ENCODE peak calls at places on chromosomes 3 and 15, in eight cellular contexts. One of them, this sample, is unnamed.

GRCh38 chr3:16301490-16301889 is 36.5 kb downstream of the OXNAD1 start:
- DNase-seq in epithelial cell of esophagus: no peak
- DNase-seq in astrocyte: no peak
- DNase-seq in cardiac muscle cell: peak
- DNase-seq in mammary epithelial cell: no peak
- DNase-seq in heart left ventricle: no peak
- DNase-seq in fibroblast of villous mesenchyme: no peak
- DNase-seq in IMR-90: no peak
- DNase-seq in this sample: no peak

GRCh38 chr3:99128740-99129505 is 227.4 kb upstream of the DCBLD2 start:
- DNase-seq in epithelial cell of esophagus: peak
- DNase-seq in IMR-90: peak
- DNase-seq in cardiac muscle cell: no peak
- DNase-seq in astrocyte: peak
- DNase-seq in fibroblast of villous mesenchyme: peak
- DNase-seq in mammary epithelial cell: peak
- DNase-seq in heart left ventricle: no peak
- DNase-seq in this sample: peak

GRCh38 chr3:71064976-71065763 is 518.4 kb downstream of the FOXP1 start:
- DNase-seq in fibroblast of villous mesenchyme: peak
- DNase-seq in heart left ventricle: peak
- DNase-seq in IMR-90: peak
- DNase-seq in astrocyte: no peak
- DNase-seq in mammary epithelial cell: peak
- DNase-seq in cardiac muscle cell: peak
- DNase-seq in epithelial cell of esophagus: no peak
- DNase-seq in this sample: peak

GRCh38 chr3:50617911-50618481 is 1.0 kb downstream of the MAPKAPK3 start:
- DNase-seq in mammary epithelial cell: no peak
- DNase-seq in cardiac muscle cell: no peak
- DNase-seq in IMR-90: no peak
- DNase-seq in heart left ventricle: peak
- DNase-seq in epithelial cell of esophagus: no peak
- DNase-seq in fibroblast of villous mesenchyme: no peak
- DNase-seq in astrocyte: no peak
- DNase-seq in this sample: no peak

GRCh38 chr3:50290116-50290745 is 2.0 kb downstream of the IFRD2 start:
- DNase-seq in IMR-90: no peak
- DNase-seq in epithelial cell of esophagus: no peak
- DNase-seq in astrocyte: no peak
- DNase-seq in heart left ventricle: peak
- DNase-seq in mammary epithelial cell: no peak
- DNase-seq in cardiac muscle cell: no peak
- DNase-seq in fibroblast of villous mesenchyme: no peak
- DNase-seq in this sample: no peak

GRCh38 chr3:158794936-158795518 is 6.8 kb upstream of the MFSD1 start:
- DNase-seq in heart left ventricle: no peak
- DNase-seq in astrocyte: no peak
- DNase-seq in fibroblast of villous mesenchyme: peak
- DNase-seq in cardiac muscle cell: no peak
- DNase-seq in mammary epithelial cell: peak
- DNase-seq in epithelial cell of esophagus: peak
- DNase-seq in IMR-90: peak
- DNase-seq in this sample: peak

GRCh38 chr3:170038434-170039110 is 777 bp downstream of the GPR160 start:
- DNase-seq in astrocyte: no peak
- DNase-seq in mammary epithelial cell: no peak
- DNase-seq in IMR-90: no peak
- DNase-seq in epithelial cell of esophagus: peak
- DNase-seq in cardiac muscle cell: peak
- DNase-seq in fibroblast of villous mesenchyme: no peak
- DNase-seq in heart left ventricle: no peak
- DNase-seq in this sample: no peak

GRCh38 chr3:131796558-131796957 is 238.3 kb downstream of the CPNE4 start:
- DNase-seq in mammary epithelial cell: no peak
- DNase-seq in fibroblast of villous mesenchyme: no peak
- DNase-seq in epithelial cell of esophagus: no peak
- DNase-seq in IMR-90: no peak
- DNase-seq in cardiac muscle cell: no peak
- DNase-seq in heart left ventricle: no peak
- DNase-seq in astrocyte: no peak
- DNase-seq in this sample: no peak

GRCh38 chr3:188936597-188937107 is 235.1 kb upstream of the TPRG1 start:
- DNase-seq in astrocyte: no peak
- DNase-seq in IMR-90: peak
- DNase-seq in mammary epithelial cell: no peak
- DNase-seq in fibroblast of villous mesenchyme: no peak
- DNase-seq in heart left ventricle: no peak
- DNase-seq in epithelial cell of esophagus: peak
- DNase-seq in cardiac muscle cell: no peak
- DNase-seq in this sample: no peak

GRCh38 chr3:196207159-196207832 is 3.9 kb downstream of the ZDHHC19 start:
- DNase-seq in IMR-90: no peak
- DNase-seq in fibroblast of villous mesenchyme: no peak
- DNase-seq in mammary epithelial cell: no peak
- DNase-seq in cardiac muscle cell: peak
- DNase-seq in heart left ventricle: no peak
- DNase-seq in astrocyte: no peak
- DNase-seq in epithelial cell of esophagus: no peak
- DNase-seq in this sample: no peak

GRCh38 chr3:25420168-25420567 is 7.9 kb upstream of the RARB start:
- DNase-seq in heart left ventricle: no peak
- DNase-seq in epithelial cell of esophagus: no peak
- DNase-seq in fibroblast of villous mesenchyme: no peak
- DNase-seq in cardiac muscle cell: no peak
- DNase-seq in astrocyte: no peak
- DNase-seq in IMR-90: no peak
- DNase-seq in mammary epithelial cell: no peak
- DNase-seq in this sample: no peak

GRCh38 chr3:194272861-194273266 is 78.3 kb downstream of the CPN2 start:
- DNase-seq in IMR-90: no peak
- DNase-seq in mammary epithelial cell: no peak
- DNase-seq in heart left ventricle: no peak
- DNase-seq in astrocyte: no peak
- DNase-seq in cardiac muscle cell: no peak
- DNase-seq in fibroblast of villous mesenchyme: peak
- DNase-seq in epithelial cell of esophagus: no peak
- DNase-seq in this sample: no peak

DNA sequence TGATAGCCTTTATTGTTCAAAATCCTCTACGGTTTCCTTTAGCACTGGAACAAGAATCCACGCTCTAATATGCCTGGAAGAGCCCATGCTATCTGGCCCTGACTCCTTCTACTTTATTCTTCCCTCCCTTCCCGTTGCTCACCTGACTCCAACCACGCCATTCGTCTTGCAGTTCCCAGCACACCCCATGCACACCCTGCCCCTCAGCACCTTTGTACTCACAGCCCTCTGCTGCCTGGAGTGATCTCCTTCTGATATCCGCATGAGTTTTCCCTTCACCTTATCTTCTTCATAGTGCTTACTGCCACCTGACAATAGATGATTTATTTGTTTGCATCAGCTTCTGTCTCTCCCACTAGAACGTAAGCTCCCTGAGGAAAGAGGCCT is 16.6 kb upstream of the BCL2A1 start:
- DNase-seq in astrocyte: no peak
- DNase-seq in cardiac muscle cell: no peak
- DNase-seq in IMR-90: no peak
- DNase-seq in fibroblast of villous mesenchyme: no peak
- DNase-seq in heart left ventricle: no peak
- DNase-seq in mammary epithelial cell: no peak
- DNase-seq in epithelial cell of esophagus: no peak
- DNase-seq in this sample: no peak
- TF ChIP-seq CTCF in astrocyte: no peak
- TF ChIP-seq CTCF in cardiac muscle cell: no peak
- TF ChIP-seq CTCF in IMR-90: no peak
- TF ChIP-seq CTCF in fibroblast of villous mesenchyme: no peak
- TF ChIP-seq CTCF in heart left ventricle: no peak
- TF ChIP-seq CTCF in mammary epithelial cell: no peak
- TF ChIP-seq CTCF in epithelial cell of esophagus: no peak
- TF ChIP-seq CTCF in this sample: no peak

DNA sequence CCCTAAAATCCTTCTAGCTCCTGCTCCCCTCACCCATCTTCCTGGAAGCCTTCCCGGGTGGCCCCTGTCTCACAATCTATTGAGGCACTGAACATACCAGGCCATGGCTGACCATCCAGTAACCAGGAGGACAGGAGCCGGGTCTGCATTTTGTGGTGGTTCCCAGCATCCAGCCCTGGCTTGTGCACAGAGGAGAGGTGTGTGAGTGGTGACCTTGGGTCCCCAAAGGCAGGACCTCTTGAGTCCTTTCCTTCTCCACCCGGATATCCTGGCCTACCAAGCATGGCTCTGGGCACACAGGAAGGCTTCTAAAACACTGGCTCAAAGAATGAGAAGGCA is 7.8 kb downstream of the CSK start:
- DNase-seq in astrocyte: no peak
- DNase-seq in IMR-90: no peak
- DNase-seq in mammary epithelial cell: no peak
- DNase-seq in epithelial cell of esophagus: no peak
- DNase-seq in cardiac muscle cell: no peak
- DNase-seq in fibroblast of villous mesenchyme: no peak
- DNase-seq in heart left ventricle: no peak
- DNase-seq in this sample: no peak
- H3K4me3 ChIP-seq in astrocyte: no peak
- H3K4me3 ChIP-seq in IMR-90: no peak
- H3K4me3 ChIP-seq in mammary epithelial cell: no peak
- H3K4me3 ChIP-seq in epithelial cell of esophagus: no peak
- H3K4me3 ChIP-seq in cardiac muscle cell: no peak
- H3K4me3 ChIP-seq in fibroblast of villous mesenchyme: no peak
- H3K4me3 ChIP-seq in heart left ventricle: no peak
- H3K4me3 ChIP-seq in this sample: no peak

GRCh38 chr15:78010112-78010511 is 67.4 kb downstream of the TBC1D2B start:
- DNase-seq in cardiac muscle cell: no peak
- DNase-seq in IMR-90: no peak
- DNase-seq in epithelial cell of esophagus: no peak
- DNase-seq in heart left ventricle: no peak
- DNase-seq in mammary epithelial cell: no peak
- DNase-seq in fibroblast of villous mesenchyme: no peak
- DNase-seq in astrocyte: no peak
- DNase-seq in this sample: no peak

GRCh38 chr15:78007965-78008886 is 69.3 kb downstream of the TBC1D2B start:
- DNase-seq in astrocyte: peak
- DNase-seq in IMR-90: peak
- DNase-seq in heart left ventricle: peak
- DNase-seq in fibroblast of villous mesenchyme: peak
- DNase-seq in cardiac muscle cell: no peak
- DNase-seq in mammary epithelial cell: peak
- DNase-seq in epithelial cell of esophagus: peak
- DNase-seq in this sample: peak

GRCh38 chr15:78006567-78007205 is 70.8 kb downstream of the TBC1D2B start:
- DNase-seq in fibroblast of villous mesenchyme: no peak
- DNase-seq in heart left ventricle: no peak
- DNase-seq in epithelial cell of esophagus: no peak
- DNase-seq in IMR-90: no peak
- DNase-seq in mammary epithelial cell: no peak
- DNase-seq in cardiac muscle cell: no peak
- DNase-seq in astrocyte: no peak
- DNase-seq in this sample: no peak

GRCh38 chr15:78004919-78005634 is 72.4 kb downstream of the TBC1D2B start:
- DNase-seq in heart left ventricle: peak
- DNase-seq in fibroblast of villous mesenchyme: peak
- DNase-seq in IMR-90: peak
- DNase-seq in epithelial cell of esophagus: peak
- DNase-seq in mammary epithelial cell: peak
- DNase-seq in astrocyte: peak
- DNase-seq in cardiac muscle cell: no peak
- DNase-seq in this sample: peak

DNA sequence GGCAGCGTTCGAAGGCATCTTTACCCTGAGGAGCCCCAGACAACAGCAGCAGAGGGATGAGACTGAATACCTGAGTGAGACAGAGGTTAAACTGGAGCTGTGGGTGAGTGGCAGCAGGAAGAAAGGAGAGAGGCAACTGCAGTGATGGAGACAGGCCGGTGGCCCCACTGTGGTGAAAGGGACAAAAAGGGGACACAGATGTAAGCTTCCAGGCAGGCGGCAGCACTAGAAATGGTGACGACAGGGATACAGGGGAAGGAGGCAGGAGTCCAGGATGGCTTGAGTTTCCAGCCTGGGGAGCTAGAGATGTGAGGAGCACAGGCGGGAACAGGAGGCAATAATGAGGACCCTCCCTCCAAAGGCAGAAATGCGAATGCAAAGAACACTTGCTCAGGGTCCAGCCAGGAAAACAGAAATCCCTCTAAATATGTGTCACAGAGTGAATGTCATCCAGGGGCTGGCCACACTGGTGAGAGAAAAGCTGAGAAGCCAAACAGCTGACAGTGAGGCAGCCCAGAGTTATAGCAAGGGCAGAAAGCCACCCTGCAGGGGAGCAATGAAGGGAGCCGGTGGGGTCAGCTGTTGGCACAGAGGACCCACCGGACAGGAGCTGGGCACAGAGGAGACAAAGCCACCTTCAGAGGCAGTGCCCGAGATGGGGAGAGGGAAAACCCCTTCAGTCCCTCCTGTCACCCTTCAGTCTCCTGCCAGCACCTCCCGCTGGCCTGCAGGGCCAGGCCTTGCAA is 70.1 kb downstream of the TBC1D2B start:
- DNase-seq in mammary epithelial cell: no peak
- DNase-seq in cardiac muscle cell: no peak
- DNase-seq in astrocyte: no peak
- DNase-seq in epithelial cell of esophagus: no peak
- DNase-seq in fibroblast of villous mesenchyme: no peak
- DNase-seq in IMR-90: no peak
- DNase-seq in heart left ventricle: no peak
- DNase-seq in this sample: no peak
- TF ChIP-seq CTCF in mammary epithelial cell: no peak
- TF ChIP-seq CTCF in cardiac muscle cell: no peak
- TF ChIP-seq CTCF in astrocyte: no peak
- TF ChIP-seq CTCF in epithelial cell of esophagus: no peak
- TF ChIP-seq CTCF in fibroblast of villous mesenchyme: no peak
- TF ChIP-seq CTCF in IMR-90: no peak
- TF ChIP-seq CTCF in heart left ventricle: no peak
- TF ChIP-seq CTCF in this sample: no peak

DNA sequence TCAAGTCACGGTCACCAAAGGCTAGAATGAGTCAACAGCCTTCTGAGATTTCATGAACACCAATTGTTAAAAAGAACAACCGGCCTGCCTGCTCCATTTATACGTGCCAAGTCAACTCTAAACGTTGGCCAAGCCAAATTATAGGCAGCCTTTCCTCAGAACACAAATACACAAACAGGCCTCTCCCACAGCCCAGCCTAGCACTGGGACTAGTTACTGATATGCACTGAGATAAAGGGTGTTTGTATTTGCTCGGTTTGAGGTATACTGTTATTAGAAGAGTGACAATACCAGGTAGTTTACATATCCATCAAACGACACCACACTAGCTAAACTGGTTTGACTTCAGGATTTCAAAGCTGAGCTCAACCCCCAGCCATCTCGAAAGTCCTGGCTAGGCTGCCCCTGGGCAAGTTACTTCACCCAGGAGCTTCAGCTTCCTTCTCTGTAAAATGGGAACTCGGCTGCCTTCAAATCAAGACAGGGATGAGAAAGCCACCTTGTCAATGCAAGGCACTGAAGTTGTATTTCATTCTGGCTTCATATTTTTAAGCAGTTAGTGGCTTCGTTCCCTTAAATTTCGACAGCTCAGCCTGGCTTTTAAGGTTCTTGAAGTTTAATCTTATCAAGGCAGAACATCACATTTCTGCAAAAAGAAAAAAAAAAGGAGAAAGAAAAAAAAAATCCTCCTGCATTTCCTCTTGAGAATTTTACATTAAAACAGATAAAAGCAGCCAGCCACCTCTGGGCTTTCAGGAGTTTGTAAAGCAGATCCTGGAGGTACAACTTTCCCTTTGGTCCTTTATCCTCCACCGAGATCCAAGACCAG is 4.0 kb downstream of the TLE3 start:
- DNase-seq in mammary epithelial cell: no peak
- DNase-seq in heart left ventricle: no peak
- DNase-seq in epithelial cell of esophagus: peak
- DNase-seq in cardiac muscle cell: no peak
- DNase-seq in IMR-90: no peak
- DNase-seq in fibroblast of villous mesenchyme: peak
- DNase-seq in astrocyte: no peak
- DNase-seq in this sample: peak
- H3K4me3 ChIP-seq in mammary epithelial cell: no peak
- H3K4me3 ChIP-seq in heart left ventricle: no peak
- H3K4me3 ChIP-seq in epithelial cell of esophagus: peak
- H3K4me3 ChIP-seq in cardiac muscle cell: no peak
- H3K4me3 ChIP-seq in IMR-90: no peak
- H3K4me3 ChIP-seq in fibroblast of villous mesenchyme: peak
- H3K4me3 ChIP-seq in astrocyte: peak
- H3K4me3 ChIP-seq in this sample: peak

This sample was measured in cardiac fibroblast.